ENCODE peak calls at places on chromosomes 16 and 17, in six cellular contexts. N, O, H, X, Y and F are unnamed samples. For H3K9me2, the result is how much of the 10 kb centered on the place peaks cover.

GRCh38 chr17:34614698-34615097 is 35.3 kb downstream of the TMEM132E start:
- DNase-seq in N (no peak), O (no peak), H (no peak), X (no peak), Y (no peak), F (no peak)

GRCh38 chr16:83955218-83956130 is 2.4 kb downstream of the OSGIN1 start:
- DNase-seq in N (no peak), O (no peak), H (no peak), X (no peak), Y (no peak), F (no peak)

GRCh38 chr16:56884026-56884582 is 19.1 kb downstream of the SLC12A3 start:
- DNase-seq in N (no peak), O (no peak), H (no peak), X (no peak), Y (no peak), F (no peak)

GRCh38 chr17:33838281-33838680 is 416.8 kb upstream of the CCL2 start:
- DNase-seq in N (no peak), O (no peak), H (no peak), X (no peak), Y (no peak), F (no peak)

GRCh38 chr17:10702574-10702973 is 5.2 kb downstream of the ADPRM start:
- DNase-seq in N (peak), O (no peak), H (no peak), X (no peak), Y (no peak), F (no peak)

GRCh38 chr17:53227514-53227913 is 595.2 kb upstream of the KIF2B start:
- DNase-seq in N (no peak), O (no peak), H (no peak), X (no peak), Y (no peak), F (peak)

GRCh38 chr16:11308493-11309283 is 27.6 kb upstream of the PRM1 start:
- DNase-seq in N (no peak), O (no peak), H (peak), X (no peak), Y (no peak), F (no peak)

GRCh38 chr17:65055708-65056638 is 567 bp downstream of the GNA13 start:
- DNase-seq in N (peak), O (peak), H (peak), X (peak), Y (peak), F (peak)

GRCh38 chr17:28968269-28968913 is 17.1 kb upstream of the PHF12 start:
- DNase-seq in N (peak), O (no peak), H (no peak), X (no peak), Y (no peak), F (peak)

GRCh38 chr17:75552847-75553552 is 27.5 kb downstream of the LLGL2 start:
- DNase-seq in N (peak), O (no peak), H (no peak), X (no peak), Y (no peak), F (peak)

GRCh38 chr17:32529604-32530003 is 42.8 kb downstream of the CDK5R1 start:
- DNase-seq in N (no peak), O (no peak), H (no peak), X (no peak), Y (no peak), F (no peak)

GRCh38 chr17:72024457-72024856 is 96.4 kb upstream of the SOX9 start:
- DNase-seq in N (no peak), O (no peak), H (no peak), X (no peak), Y (no peak), F (no peak)

DNA sequence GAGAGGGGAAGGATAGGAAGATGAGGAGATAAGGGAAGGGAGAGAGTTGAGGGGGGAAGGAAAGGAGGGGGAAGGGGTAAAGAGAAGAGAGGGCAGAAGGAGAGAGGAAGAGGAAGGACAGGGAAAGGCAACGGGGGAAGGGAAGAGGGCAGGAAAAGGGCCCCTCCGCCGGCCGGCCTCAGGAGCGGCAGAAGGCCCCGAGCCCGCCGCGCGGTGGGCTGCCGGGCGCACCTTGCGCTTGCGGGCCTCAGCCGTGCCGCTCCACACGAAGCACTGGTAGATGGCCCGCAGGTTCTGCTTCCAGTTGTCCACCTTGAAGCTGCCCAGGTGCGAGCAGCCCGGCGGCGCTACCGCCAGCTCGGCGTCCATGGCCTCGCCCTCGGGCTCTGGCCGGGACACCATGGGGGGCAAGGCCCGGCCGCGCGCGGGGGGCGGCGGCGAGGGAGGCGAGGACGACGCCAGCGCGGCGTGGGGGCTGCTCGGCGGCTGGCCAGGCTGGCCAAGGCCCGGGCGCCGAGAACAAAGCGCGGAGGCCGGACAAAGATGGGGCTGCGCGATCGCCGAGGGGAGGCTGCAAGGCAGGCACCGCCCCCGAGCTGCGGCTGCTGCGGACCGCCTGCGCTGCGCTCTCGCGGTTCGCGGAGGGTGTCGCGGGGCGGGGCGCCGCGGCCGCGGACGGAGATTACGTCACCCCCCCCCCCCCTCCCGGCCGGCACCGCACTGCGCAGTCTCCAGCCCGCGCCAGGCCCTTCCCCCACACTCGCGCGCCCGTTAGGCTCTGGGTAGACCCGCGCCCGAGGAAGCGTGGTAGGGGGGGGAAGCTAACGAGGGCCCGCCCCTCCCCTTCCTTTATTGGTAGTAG is at the start of gene USP22:
- DNase-seq in N (no peak), O (no peak), H (peak), X (no peak), Y (peak), F (no peak)
- TF ChIP-seq EZH2phosphoT487 in N (no peak), O (no peak), H (no peak), X (no peak), Y (no peak), F (no peak)

GRCh38 chr17:49456172-49456965 is 38.7 kb upstream of the NGFR start:
- DNase-seq in N (no peak), O (peak), H (no peak), X (no peak), Y (no peak), F (peak)

GRCh38 chr17:49461580-49461979 is 33.5 kb upstream of the NGFR start:
- DNase-seq in N (no peak), O (no peak), H (no peak), X (no peak), Y (no peak), F (no peak)

GRCh38 chr17:49457564-49458535 is 37.2 kb upstream of the NGFR start:
- DNase-seq in N (no peak), O (no peak), H (no peak), X (no peak), Y (no peak), F (no peak)

GRCh38 chr17:49460401-49460800 is 34.7 kb upstream of the NGFR start:
- DNase-seq in N (no peak), O (no peak), H (no peak), X (no peak), Y (no peak), F (no peak)

GRCh38 chr17:49459401-49459984 is 35.6 kb upstream of the NGFR start:
- DNase-seq in N (peak), O (no peak), H (no peak), X (no peak), Y (no peak), F (no peak)
- TF ChIP-seq CTCF in N (peak), O (no peak), H (peak), X (no peak), Y (no peak), F (no peak)

GRCh38 chr16:17365211-17365541 is 105.6 kb downstream of the XYLT1 start:
- DNase-seq in N (no peak), O (no peak), H (no peak), X (no peak), Y (no peak), F (no peak)

GRCh38 chr16:17362191-17362590 is 108.6 kb downstream of the XYLT1 start:
- DNase-seq in N (no peak), O (no peak), H (no peak), X (no peak), Y (no peak), F (no peak)

GRCh38 chr16:17364319-17365210 is 106.2 kb downstream of the XYLT1 start:
- DNase-seq in N (no peak), O (no peak), H (no peak), X (no peak), Y (peak), F (peak)

GRCh38 chr16:17360810-17361209 is 110.0 kb downstream of the XYLT1 start:
- DNase-seq in N (no peak), O (no peak), H (no peak), X (no peak), Y (no peak), F (no peak)

DNA sequence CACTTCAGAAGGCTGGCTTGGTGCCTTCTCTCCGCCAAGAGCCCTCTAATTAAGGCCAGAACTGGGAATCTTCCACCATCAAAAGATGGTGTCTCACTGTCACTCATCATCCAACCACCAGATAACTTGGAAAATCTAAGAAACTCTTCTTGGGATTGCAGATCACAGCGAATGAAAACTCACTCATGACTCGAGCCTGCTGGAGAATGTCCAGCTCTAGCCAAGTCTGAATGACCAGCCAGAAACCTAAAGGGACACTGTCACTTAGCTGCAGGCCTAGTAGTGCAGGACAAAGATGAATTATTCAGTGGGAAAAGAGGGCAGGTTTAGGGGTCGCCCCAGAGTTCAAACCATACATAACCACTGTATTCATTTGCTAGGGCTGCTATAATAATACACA is 107.8 kb downstream of the XYLT1 start:
- DNase-seq in N (no peak), O (no peak), H (no peak), X (no peak), Y (no peak), F (no peak)
- H3K9me2 ChIP-seq in N (under half), O (under half), H (under half), X (under half), Y (under half), F (under half)

DNA sequence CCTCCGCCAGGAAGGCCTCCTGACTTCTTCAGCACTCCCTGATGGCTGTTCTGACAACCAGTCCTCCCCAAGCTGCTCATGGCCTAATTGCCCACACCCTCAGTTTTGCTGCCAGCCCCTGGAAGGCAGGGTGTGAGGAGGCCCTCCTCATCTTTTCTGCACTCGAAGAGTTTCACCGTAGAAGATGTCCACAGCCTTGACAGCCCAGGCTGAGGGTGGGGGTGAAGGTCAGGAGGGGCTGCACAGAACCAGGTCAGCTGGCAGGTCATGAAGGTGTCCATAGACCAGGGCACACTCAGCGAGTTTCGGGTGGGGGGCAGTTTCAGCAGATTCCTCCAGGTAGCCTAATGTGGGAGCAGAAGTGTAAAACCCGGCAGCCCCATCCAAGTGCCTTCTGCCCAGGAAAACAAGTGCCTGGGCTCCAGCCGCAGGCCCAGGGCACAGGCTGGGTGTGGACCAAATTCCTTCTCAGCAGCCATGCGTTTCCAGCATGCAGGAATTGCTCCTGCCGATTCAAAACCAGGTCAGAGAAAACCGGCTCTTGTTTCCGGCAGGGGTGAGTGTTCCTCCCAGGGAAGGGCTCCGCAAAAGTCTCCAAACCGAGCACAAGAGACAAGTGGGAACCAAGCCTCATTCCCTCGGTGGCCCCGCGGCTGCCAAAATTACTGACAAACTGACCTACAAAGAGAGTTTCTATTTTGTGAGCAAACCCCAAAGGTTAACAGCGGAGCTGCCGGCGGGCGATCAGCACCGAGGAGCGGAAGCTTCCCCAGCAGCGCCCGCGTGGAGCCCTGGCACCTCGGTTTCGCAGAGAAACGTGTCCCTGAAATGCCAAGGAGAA is 228.8 kb downstream of the C16orf78 start:
- DNase-seq in N (no peak), O (no peak), H (no peak), X (no peak), Y (no peak), F (no peak)
- TF ChIP-seq EZH2phosphoT487 in N (no peak), O (no peak), H (no peak), X (no peak), Y (no peak), F (no peak)

GRCh38 chr17:36149296-36149820 is 27.1 kb downstream of the TBC1D3B start:
- DNase-seq in N (no peak), O (no peak), H (no peak), X (no peak), Y (no peak), F (peak)
- TF ChIP-seq CTCF in N (no peak), O (peak), H (no peak), X (no peak), Y (no peak), F (no peak)

GRCh38 chr16:75130150-75130771 is 13.7 kb upstream of the LDHD start:
- DNase-seq in N (peak), O (peak), H (no peak), X (no peak), Y (no peak), F (no peak)
- H3K9me2 ChIP-seq in N (under half), O (under half), H (under half), X (under half), Y (under half), F (under half)

GRCh38 chr17:4433515-4434031 is at the start of gene SPNS3:
- DNase-seq in N (no peak), O (no peak), H (peak), X (no peak), Y (no peak), F (no peak)
- TF ChIP-seq EZH2phosphoT487 in N (no peak), O (no peak), H (no peak), X (no peak), Y (no peak), F (no peak)

GRCh38 chr16:2213817-2214720 is 571 bp downstream of the PGP start:
- DNase-seq in N (peak), O (no peak), H (peak), X (no peak), Y (peak), F (peak)
- TF ChIP-seq CTCF in N (no peak), O (no peak), H (no peak), X (no peak), Y (no peak), F (no peak)

DNA sequence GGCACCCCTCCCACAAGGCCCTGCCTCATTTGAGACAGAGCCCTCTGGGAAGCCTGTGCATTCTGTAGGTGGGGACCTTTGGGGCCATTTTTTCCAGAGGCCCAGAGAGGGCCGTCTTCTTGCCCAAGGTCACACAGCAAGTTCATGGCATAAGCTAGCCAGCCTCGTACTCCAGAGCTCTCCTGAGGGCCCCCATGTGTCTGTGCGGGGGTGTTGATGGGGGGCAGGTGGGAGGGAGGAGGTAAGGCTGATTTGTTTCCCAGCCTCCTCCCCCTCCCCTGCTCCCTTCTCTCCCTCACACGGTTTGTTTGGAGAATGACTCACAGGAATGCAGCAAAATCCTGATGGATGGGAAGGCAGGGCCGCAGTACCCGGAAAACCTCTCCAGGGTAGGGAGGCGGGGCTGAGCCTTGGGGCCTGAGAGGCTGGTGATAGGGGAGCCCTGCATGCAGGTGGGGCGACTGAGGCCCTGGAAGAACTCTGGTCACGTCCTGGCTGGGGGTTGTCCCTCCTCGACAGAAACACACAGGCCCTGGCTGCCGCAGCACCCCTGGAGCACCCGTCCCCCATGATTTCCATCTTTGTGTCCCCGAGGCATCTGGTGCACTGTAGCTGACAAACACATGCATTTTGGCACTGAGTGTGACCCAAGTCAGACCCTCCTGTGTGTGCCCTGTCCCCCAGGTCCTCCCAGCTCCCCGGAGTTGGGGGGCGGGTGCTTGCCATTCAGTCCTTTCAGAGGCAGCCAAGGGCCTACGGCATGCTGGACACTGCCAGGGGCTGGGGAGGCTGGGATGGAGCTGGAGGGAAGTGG is 29.7 kb downstream of the RAI1 start:
- DNase-seq in N (peak), O (peak), H (no peak), X (peak), Y (peak), F (peak)
- H3K9me2 ChIP-seq in N (under half), O (under half), H (under half), X (under half), Y (under half), F (under half)